ENCODE peak calls at places on chromosome 17, in six cellular contexts. K is GM23338, G is sigmoid colon, I is SK-N-SH, R is spleen, F is GM12878. X is an unnamed sample.

GRCh38 chr17:79919164-79919585 is 79.9 kb upstream of the CBX4 start:
- DNase-seq in R (peak; percentile 90), F (no peak), G (peak; percentile 93), K (peak; percentile 0), I (peak; percentile 95), X (peak; percentile 94)

GRCh38 chr17:7324438-7324779 is 4.7 kb downstream of the NEURL4 start:
- DNase-seq in I (no peak), K (no peak), G (no peak), R (no peak), F (no peak), X (no peak)

GRCh38 chr17:2184993-2185931 is 118.3 kb downstream of the SMG6 start:
- DNase-seq in K (no peak), R (no peak), F (no peak), I (peak; percentile 42), G (no peak), X (no peak)

GRCh38 chr17:18235743-18236256 is 10.4 kb downstream of the LLGL1 start:
- DNase-seq in K (no peak), R (no peak), I (no peak), G (no peak), F (no peak), X (no peak)

GRCh38 chr17:19714542-19715411 is 1.6 kb downstream of the SLC47A2 start:
- DNase-seq in K (no peak), R (no peak), F (no peak), G (peak; percentile 64), I (no peak), X (no peak)

GRCh38 chr17:39107141-39107540 is 44.3 kb downstream of the PLXDC1 start:
- DNase-seq in I (no peak), F (no peak), G (no peak), R (no peak), K (no peak), X (no peak)

GRCh38 chr17:41633498-41634197 is 9.3 kb upstream of the KRT17 start:
- DNase-seq in R (no peak), K (no peak), I (no peak), G (no peak), F (no peak), X (no peak)

GRCh38 chr17:41965694-41966375 is 760 bp upstream of the CNP start:
- DNase-seq in K (peak; percentile 93), G (peak; percentile 80), F (no peak), I (peak; percentile 54), R (peak; percentile 86), X (peak; percentile 88)

GRCh38 chr17:79833744-79834574 is 5.3 kb downstream of the CBX4 start:
- DNase-seq in K (peak; percentile 62), G (no peak), F (no peak), R (peak; percentile 78), I (no peak), X (no peak)

GRCh38 chr17:50218771-50219315 is 17.4 kb upstream of the COL1A1 start:
- DNase-seq in F (no peak), G (peak; percentile 73), K (no peak), R (no peak), I (no peak), X (no peak)

GRCh38 chr17:47721725-47722124 is 11.3 kb upstream of the TBX21 start:
- DNase-seq in G (no peak), K (no peak), F (no peak), R (no peak), I (no peak), X (no peak)

GRCh38 chr17:44978807-44979206 is 10.7 kb upstream of the C1QL1 start:
- DNase-seq in G (no peak), K (no peak), I (no peak), F (no peak), R (no peak), X (no peak)

GRCh38 chr17:81002409-81003361 is 11.0 kb downstream of the CHMP6 start:
- DNase-seq in K (no peak), I (peak; percentile 92), R (peak; percentile 39), F (no peak), G (peak; percentile 86), X (peak; percentile 93)

DNA sequence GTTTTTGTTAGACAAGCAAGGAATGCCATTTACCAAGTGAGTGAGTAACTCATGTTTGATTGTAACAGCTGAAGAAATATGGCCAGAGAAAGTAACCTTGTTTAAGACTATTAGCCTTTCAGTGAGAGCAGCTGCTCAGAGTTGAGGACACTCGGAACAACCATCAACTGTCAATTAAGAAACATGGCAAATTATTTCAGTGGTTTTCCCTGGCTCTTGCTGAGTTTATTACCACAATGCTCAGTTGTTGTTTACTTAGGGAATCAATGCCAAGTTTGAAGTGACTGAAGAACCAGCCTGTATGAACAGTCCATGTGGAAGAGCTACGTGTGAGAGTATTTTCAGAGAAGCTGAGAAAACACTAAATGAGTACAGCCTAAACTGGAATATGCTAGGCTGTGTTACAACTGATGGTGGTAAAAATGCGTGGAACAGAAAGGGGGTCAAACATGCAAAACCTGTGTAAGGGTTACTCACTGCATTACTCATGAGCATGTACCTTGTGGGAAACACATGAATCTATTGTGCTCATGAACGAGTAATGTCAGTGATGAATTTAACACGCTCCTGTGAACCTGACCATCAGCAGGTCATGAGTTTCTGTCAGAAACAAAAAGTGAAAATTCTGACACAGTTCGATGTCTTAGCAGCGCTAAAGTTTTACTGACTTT is 33.7 kb downstream of the GNA13 start:
- DNase-seq in R (no peak), F (peak; percentile 96), I (no peak), G (no peak), K (no peak), X (no peak)
- H3K4me3 ChIP-seq in R (no peak overlapping the region), F (peak overlapping the region; percentile 53), I (no peak overlapping the region), G (no peak overlapping the region), K (no peak overlapping the region), X (no peak overlapping the region)

GRCh38 chr17:77312786-77313599 is 172.2 kb downstream of the SEC14L1 start:
- DNase-seq in G (peak; percentile 80), R (peak; percentile 67), F (no peak), I (peak; percentile 29), K (no peak), X (peak; percentile 73)
- TF ChIP-seq POLR2AphosphoS5 in G (peak; percentile 57), R (no peak), F (no peak), I (no peak), K (no peak), X (peak; percentile 28)

GRCh38 chr17:74704536-74704935 is 8.2 kb downstream of the CD300LF start:
- DNase-seq in F (no peak), G (no peak), R (peak; percentile 14), I (no peak), K (no peak), X (no peak)
- H3K4me3 ChIP-seq in F (no peak overlapping the region), G (no peak overlapping the region), R (no peak overlapping the region), I (no peak overlapping the region), K (no peak overlapping the region), X (no peak overlapping the region)

DNA sequence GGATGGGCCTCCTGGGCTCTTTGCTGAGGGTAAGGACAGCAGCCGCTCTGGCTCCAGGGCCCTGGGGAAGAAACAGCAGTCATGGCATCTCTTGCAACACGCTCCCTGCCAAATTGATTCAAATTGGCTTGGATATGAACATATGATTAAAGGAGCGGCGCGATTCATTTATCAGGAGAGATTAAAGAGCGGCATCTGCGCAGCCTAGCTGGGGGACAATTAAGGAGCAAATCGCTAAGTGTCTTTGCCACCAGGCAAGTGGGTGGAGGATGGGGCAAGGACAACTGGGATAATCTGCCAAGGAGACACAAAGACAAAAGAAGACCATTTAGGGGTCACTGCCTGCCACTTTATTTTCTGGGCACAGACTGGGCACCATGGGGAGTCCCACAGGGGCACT is 27.9 kb downstream of the PIPOX start:
- DNase-seq in R (no peak), K (no peak), F (no peak), G (no peak), I (no peak), X (no peak)
- TF ChIP-seq POLR2AphosphoS5 in R (no peak), K (no peak), F (no peak), G (no peak), I (no peak), X (no peak)

GRCh38 chr17:70503449-70503848 is 334.1 kb downstream of the KCNJ2 start:
- DNase-seq in G (no peak), R (no peak), K (no peak), F (no peak), I (no peak), X (no peak)
- H3K4me3 ChIP-seq in G (no peak overlapping the region), R (no peak overlapping the region), K (no peak overlapping the region), F (no peak overlapping the region), I (no peak overlapping the region), X (no peak overlapping the region)

GRCh38 chr17:12074346-12074745 is 53.7 kb downstream of the MAP2K4 start:
- DNase-seq in R (no peak), K (no peak), I (no peak), F (no peak), G (no peak), X (no peak)

GRCh38 chr17:12081720-12082119 is 61.0 kb downstream of the MAP2K4 start:
- DNase-seq in F (no peak), R (no peak), K (peak; percentile 13), I (no peak), G (no peak), X (no peak)

GRCh38 chr17:12077773-12078172 is 57.1 kb downstream of the MAP2K4 start:
- DNase-seq in G (no peak), F (no peak), R (no peak), K (no peak), I (no peak), X (no peak)

GRCh38 chr17:12078791-12079190 is 58.1 kb downstream of the MAP2K4 start:
- DNase-seq in K (no peak), F (no peak), G (no peak), R (no peak), I (no peak), X (no peak)
- TF ChIP-seq POLR2AphosphoS5 in K (no peak), F (no peak), G (no peak), R (no peak), I (no peak), X (no peak)

GRCh38 chr17:83084621-83085056 is 5.2 kb downstream of the METRNL start:
- DNase-seq in G (no peak), I (no peak), F (no peak), R (no peak), K (no peak), X (peak; percentile 80)

GRCh38 chr17:83082899-83083367 is 3.5 kb downstream of the METRNL start:
- DNase-seq in K (no peak), R (no peak), I (no peak), F (no peak), G (no peak), X (no peak)

GRCh38 chr17:83085103-83085502 is 5.7 kb downstream of the METRNL start:
- DNase-seq in R (no peak), K (no peak), F (no peak), I (no peak), G (no peak), X (no peak)

GRCh38 chr17:83083368-83084201 is 4.2 kb downstream of the METRNL start:
- DNase-seq in K (peak; percentile 89), I (peak; percentile 93), G (peak; percentile 89), F (no peak), R (no peak), X (no peak)

DNA sequence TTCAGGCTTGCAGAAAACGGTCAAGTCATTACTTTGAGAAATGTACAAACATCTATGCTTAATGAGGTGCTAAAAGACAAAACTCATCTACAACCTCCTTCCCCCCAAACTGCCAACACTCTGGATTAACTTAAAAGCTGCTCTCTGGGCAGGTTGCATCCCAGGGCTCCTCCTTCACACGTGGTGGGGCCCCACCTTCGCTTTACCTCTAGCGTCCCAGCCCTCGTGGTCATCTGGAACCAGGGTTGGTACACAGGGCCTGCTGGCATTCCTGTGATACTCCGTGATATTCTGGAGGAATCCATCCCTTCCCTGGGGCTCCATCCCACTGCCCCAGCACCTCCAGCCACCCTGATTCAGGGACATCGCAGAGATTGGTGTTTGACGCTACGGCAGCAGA is 4.8 kb downstream of the METRNL start:
- DNase-seq in I (no peak), F (no peak), R (no peak), G (no peak), K (no peak), X (no peak)
- H3K4me3 ChIP-seq in I (peak overlapping the region; percentile 21), F (no peak overlapping the region), R (no peak overlapping the region), G (no peak overlapping the region), K (no peak overlapping the region), X (no peak overlapping the region)

X was measured in transverse colon.